ENCODE peak calls at places on chromosomes 12 and 14, in nine cellular contexts. Q, G, A, W, D, Y, S, F and K are unnamed samples.

GRCh38 chr12:27290501-27291168 is 42.0 kb upstream of the BMAL2 start:
- DNase-seq in G (no peak), F (no peak), W (peak), Y (no peak), Q (no peak), A (no peak), S (no peak), D (no peak), K (no peak)

GRCh38 chr14:103514596-103515421 is 7.8 kb downstream of the CKB start:
- DNase-seq in Q (no peak), W (no peak), D (no peak), S (no peak), A (no peak), F (no peak), G (no peak), Y (no peak), K (no peak)

GRCh38 chr12:68381476-68381875 is 49.3 kb upstream of the MDM1 start:
- DNase-seq in A (no peak), Q (no peak), F (no peak), W (no peak), Y (no peak), S (no peak), D (no peak), G (no peak), K (no peak)

GRCh38 chr12:3304436-3305135 is 186.4 kb upstream of the PRMT8 start:
- DNase-seq in D (no peak), W (peak), F (no peak), S (peak), Q (no peak), Y (no peak), G (peak), A (no peak), K (peak)

GRCh38 chr14:68662395-68662794 is 130.5 kb downstream of the ZFP36L1 start:
- DNase-seq in Y (no peak), A (no peak), G (no peak), S (no peak), F (no peak), D (no peak), Q (no peak), W (no peak), K (no peak)

GRCh38 chr14:52703225-52703624 is 3.8 kb upstream of the PSMC6 start:
- DNase-seq in Q (no peak), D (no peak), G (peak), Y (no peak), W (no peak), A (no peak), S (peak), F (peak), K (peak)

GRCh38 chr12:122651520-122652224 is 51.5 kb downstream of the HCAR2 start:
- DNase-seq in Q (no peak), F (no peak), G (no peak), A (no peak), W (no peak), D (no peak), Y (no peak), S (no peak), K (no peak)

GRCh38 chr14:52856139-52856538 is 64.7 kb upstream of the GNPNAT1 start:
- DNase-seq in Y (no peak), W (no peak), A (no peak), S (no peak), F (no peak), D (no peak), G (no peak), Q (peak), K (no peak)

GRCh38 chr14:76293923-76294322 is 82.0 kb upstream of the ESRRB start:
- DNase-seq in F (no peak), Q (no peak), G (no peak), D (no peak), Y (no peak), W (no peak), S (no peak), A (no peak), K (no peak)

GRCh38 chr12:122079038-122079531 is 529 bp downstream of the MLXIP start:
- DNase-seq in S (no peak), G (no peak), F (no peak), Y (no peak), D (no peak), A (peak), W (no peak), Q (peak), K (no peak)

GRCh38 chr14:69261761-69262331 is 1.9 kb downstream of the GALNT16 start:
- DNase-seq in F (no peak), S (no peak), G (no peak), Q (peak), Y (no peak), W (no peak), A (peak), D (no peak), K (no peak)

GRCh38 chr14:20413785-20414117 is 450 bp upstream of the TEP1 start:
- DNase-seq in G (peak), D (no peak), Q (no peak), Y (peak), S (no peak), W (no peak), A (no peak), F (no peak), K (no peak)

GRCh38 chr12:103561174-103561573 is 25.9 kb upstream of the STAB2 start:
- DNase-seq in Y (no peak), Q (no peak), A (no peak), D (no peak), F (no peak), G (peak), S (no peak), W (no peak), K (no peak)

GRCh38 chr12:39574378-39574777 is 45.2 kb downstream of the ABCD2 start:
- DNase-seq in G (no peak), Y (no peak), F (no peak), D (no peak), A (no peak), S (no peak), W (no peak), Q (no peak), K (no peak)

GRCh38 chr14:68621400-68622365 is 171.2 kb downstream of the ZFP36L1 start:
- DNase-seq in A (no peak), G (peak), W (no peak), F (no peak), D (no peak), Q (no peak), S (no peak), Y (no peak), K (peak)

GRCh38 chr12:87995581-87996178 is 33.5 kb downstream of the C12orf50 start:
- DNase-seq in Y (peak), Q (peak), G (peak), W (peak), D (no peak), A (peak), S (no peak), F (peak), K (peak)

GRCh38 chr14:39055786-39056474 is 47.1 kb downstream of the SEC23A start:
- DNase-seq in D (no peak), W (no peak), A (no peak), G (no peak), Y (no peak), Q (peak), F (no peak), S (no peak), K (no peak)

GRCh38 chr12:1533602-1534304 is 60.6 kb downstream of the FBXL14 start:
- DNase-seq in Y (no peak), W (no peak), Q (no peak), D (peak), A (peak), G (peak), S (no peak), F (no peak), K (no peak)

GRCh38 chr14:90381999-90382451 is 14.8 kb upstream of the CALM1 start:
- DNase-seq in A (peak), Y (no peak), Q (peak), D (no peak), W (peak), S (peak), G (no peak), F (peak), K (no peak)

GRCh38 chr12:12384601-12385321 is 27.9 kb downstream of the BORCS5 start:
- DNase-seq in Q (peak), Y (no peak), W (no peak), A (peak), G (peak), F (no peak), S (no peak), D (peak), K (no peak)

GRCh38 chr14:75504411-75504810 is 17.9 kb upstream of the BATF start:
- DNase-seq in D (no peak), Q (no peak), Y (no peak), W (no peak), A (no peak), G (no peak), F (no peak), S (no peak), K (no peak)

GRCh38 chr12:76680940-76681339 is 83.0 kb upstream of the ZDHHC17 start:
- DNase-seq in A (no peak), W (no peak), S (no peak), Q (no peak), Y (no peak), F (no peak), G (peak), D (no peak), K (no peak)

GRCh38 chr14:64914237-64914971 is at the start of gene CHURC1:
- DNase-seq in G (peak), F (peak), A (peak), W (peak), Y (peak), D (peak), Q (peak), S (peak), K (peak)

GRCh38 chr14:80901260-80901659 is 40.3 kb downstream of the CEP128 start:
- DNase-seq in W (no peak), G (no peak), S (no peak), F (no peak), A (no peak), Q (no peak), D (no peak), Y (no peak), K (no peak)

GRCh38 chr12:113835913-113836312 is 130.2 kb downstream of the RBM19 start:
- DNase-seq in Y (no peak), G (no peak), W (no peak), A (no peak), F (no peak), S (no peak), Q (no peak), D (no peak), K (no peak)